ENCODE peak calls at places on chromosomes 7 and 10, in four cellular contexts. C is SK-N-SH, U is H1, J is K562. M is an unnamed sample.

GRCh38 chr10:6973904-6974303 is 393.8 kb upstream of the PRKCQ start:
- DNase-seq in U (no peak), C (no peak), J (no peak), M (no peak)

GRCh38 chr7:27176962-27177794 is 3.1 kb upstream of the HOXA10 start:
- DNase-seq in J (no peak), U (peak), C (no peak), M (no peak)

GRCh38 chr10:13882112-13882711 is 295.4 kb downstream of the PRPF18 start:
- DNase-seq in J (no peak), C (no peak), U (peak), M (no peak)

GRCh38 chr10:33094263-33095051 is 136.4 kb upstream of the ITGB1 start:
- DNase-seq in C (no peak), J (no peak), U (no peak), M (no peak)

GRCh38 chr10:89440262-89440661 is 25.9 kb downstream of the IFIT5 start:
- DNase-seq in C (no peak), U (no peak), J (no peak), M (no peak)

GRCh38 chr7:1536768-1537630 is 6.5 kb downstream of the MAFK start:
- DNase-seq in C (peak), J (peak), U (peak), M (peak)

GRCh38 chr10:62851449-62851848 is 35.3 kb upstream of the EGR2 start:
- DNase-seq in J (no peak), U (peak), C (no peak), M (peak)

GRCh38 chr10:132200344-132201110 is 13.8 kb downstream of the DPYSL4 start:
- DNase-seq in C (peak), U (no peak), J (no peak), M (no peak)

GRCh38 chr7:88219781-88220747 is at the start of gene SRI:
- DNase-seq in J (peak), C (peak), U (peak), M (peak)

GRCh38 chr7:47100148-47100547 is 481.8 kb downstream of the TNS3 start:
- DNase-seq in U (no peak), C (no peak), J (no peak), M (no peak)

GRCh38 chr7:98913612-98914011 is 35.3 kb downstream of the TRRAP start:
- DNase-seq in J (no peak), U (no peak), C (no peak), M (no peak)

GRCh38 chr7:77859343-77859742 is 60.8 kb downstream of the PHTF2 start:
- DNase-seq in J (no peak), C (no peak), U (no peak), M (no peak)

GRCh38 chr10:90751107-90751997 is 106.5 kb downstream of the HTR7 start:
- DNase-seq in C (peak), U (peak), J (peak), M (peak)

GRCh38 chr7:128801667-128802066 is 9.9 kb downstream of the CCDC136 start:
- DNase-seq in U (no peak), J (no peak), C (no peak), M (no peak)

GRCh38 chr7:45048748-45049147 is 40.0 kb downstream of the NACAD start:
- DNase-seq in C (no peak), U (no peak), J (no peak), M (no peak)

GRCh38 chr10:18321371-18321770 is 181.1 kb downstream of the CACNB2 start:
- DNase-seq in U (no peak), J (no peak), C (no peak), M (no peak)

GRCh38 chr10:103184615-103185014 is 8.5 kb downstream of the NT5C2 start:
- DNase-seq in J (no peak), C (no peak), U (no peak), M (no peak)

GRCh38 chr7:92259610-92260247 is 14.0 kb downstream of the ANKIB1 start:
- DNase-seq in C (no peak), J (no peak), U (no peak), M (no peak)

GRCh38 chr10:78780551-78780961 is 288.2 kb upstream of the ZMIZ1 start:
- DNase-seq in J (no peak), U (no peak), C (no peak), M (no peak)

GRCh38 chr7:75729851-75730274 is 8.9 kb downstream of the HIP1 start:
- DNase-seq in U (no peak), C (no peak), J (no peak), M (no peak)

GRCh38 chr7:157845203-157845810 is 508.5 kb downstream of the DNAJB6 start:
- DNase-seq in U (no peak), J (no peak), C (no peak), M (no peak)

GRCh38 chr10:26437637-26438461 is at the start of gene APBB1IP:
- DNase-seq in U (peak), C (no peak), J (no peak), M (peak)

GRCh38 chr7:107971613-107972012 is 31.3 kb downstream of the LAMB1 start:
- DNase-seq in U (no peak), J (no peak), C (no peak), M (no peak)

GRCh38 chr7:85160223-85160622 is 26.6 kb downstream of the SEMA3D start:
- DNase-seq in C (no peak), U (no peak), J (no peak), M (no peak)

GRCh38 chr10:109974509-109975191 is 33.1 kb upstream of the ADD3 start:
- DNase-seq in U (no peak), C (peak), J (no peak), M (no peak)

GRCh38 chr10:71920540-71921318 is 43.5 kb upstream of the CHST3 start:
- DNase-seq in C (no peak), J (no peak), U (no peak), M (no peak)

GRCh38 chr7:130366561-130366960 is 13.7 kb upstream of the CPA1 start:
- DNase-seq in C (no peak), U (no peak), J (no peak), M (no peak)

GRCh38 chr7:130364446-130364845 is 15.8 kb upstream of the CPA1 start:
- DNase-seq in C (no peak), J (no peak), U (no peak), M (no peak)

GRCh38 chr7:130365093-130365492 is 15.2 kb upstream of the CPA1 start:
- DNase-seq in J (no peak), C (no peak), U (no peak), M (no peak)

GRCh38 chr7:130367088-130367755 is 13.1 kb upstream of the CPA1 start:
- DNase-seq in C (no peak), U (no peak), J (peak), M (no peak)

DNA sequence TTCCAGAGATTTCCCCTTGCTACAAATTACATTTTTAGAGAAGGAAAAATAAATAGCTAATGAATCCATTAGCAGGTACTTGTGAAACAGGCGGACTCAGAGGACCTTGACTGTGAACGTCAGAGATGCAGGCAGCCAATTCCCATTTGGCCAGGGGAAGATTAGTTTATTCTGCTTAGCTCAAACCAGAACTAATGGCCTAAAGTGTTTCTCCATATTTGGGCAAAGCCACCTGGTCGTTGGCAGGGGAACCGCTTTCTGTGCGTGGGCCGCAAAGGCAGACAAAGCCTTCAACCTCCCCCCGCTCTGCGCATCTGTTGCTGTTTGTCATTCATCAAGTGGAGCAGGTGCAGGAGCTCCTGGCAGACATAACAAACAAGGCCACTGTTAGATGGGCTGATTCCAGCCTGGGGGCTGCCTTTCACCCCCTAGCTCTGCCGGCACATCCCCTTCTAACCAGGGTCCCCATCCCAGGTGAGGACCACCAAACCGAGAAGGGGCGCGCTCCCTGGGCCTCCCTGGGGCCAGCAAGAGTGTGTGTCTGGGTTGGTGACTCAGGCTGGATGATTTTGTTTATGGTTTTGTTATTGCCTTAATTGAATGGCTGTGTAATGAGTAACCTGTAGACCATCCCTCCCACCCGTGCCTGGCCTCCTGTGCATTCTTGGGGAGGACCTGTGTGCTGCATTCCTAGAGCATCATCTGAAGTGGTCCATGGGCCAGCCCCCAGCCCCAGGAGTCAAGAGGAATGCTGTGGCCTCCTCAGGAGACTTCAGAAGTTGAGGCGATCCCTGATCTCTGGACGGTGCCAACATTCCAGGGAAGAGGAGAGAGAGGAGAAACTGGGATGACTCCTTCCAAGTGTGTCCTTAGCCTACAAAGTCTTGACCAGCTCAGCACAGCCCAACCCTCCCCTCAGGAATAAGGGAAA is 14.5 kb upstream of the CPA1 start:
- DNase-seq in J (no peak), C (peak), U (no peak), M (peak)
- TF ChIP-seq TEAD4 in J (no peak), C (peak), U (no peak), M (no peak)

GRCh38 chr10:1242975-1243374 is 186.8 kb downstream of the WDR37 start:
- DNase-seq in U (no peak), J (no peak), C (no peak), M (no peak)

GRCh38 chr10:1241973-1242935 is 186.1 kb downstream of the WDR37 start:
- DNase-seq in C (no peak), J (no peak), U (no peak), M (no peak)

GRCh38 chr10:1243486-1244182 is 187.4 kb downstream of the WDR37 start:
- DNase-seq in C (peak), U (peak), J (peak), M (peak)

GRCh38 chr10:1241322-1241890 is 185.2 kb downstream of the WDR37 start:
- DNase-seq in C (no peak), J (no peak), U (no peak), M (no peak)

GRCh38 chr10:1244493-1244892 is 188.3 kb downstream of the WDR37 start:
- DNase-seq in J (no peak), U (no peak), C (no peak), M (no peak)
- TF ChIP-seq MAX in J (no peak), U (no peak), C (no peak), M (no peak)

GRCh38 chr10:1610986-1611770 is 126.1 kb downstream of the ADARB2 start:
- DNase-seq in U (no peak), J (no peak), C (no peak), M (no peak)

GRCh38 chr10:1609038-1609411 is 128.3 kb downstream of the ADARB2 start:
- DNase-seq in J (no peak), C (no peak), U (peak), M (no peak)

GRCh38 chr10:1608408-1609037 is 128.8 kb downstream of the ADARB2 start:
- DNase-seq in U (no peak), C (no peak), J (no peak), M (peak)

GRCh38 chr10:1607466-1607865 is 129.9 kb downstream of the ADARB2 start:
- DNase-seq in C (no peak), J (no peak), U (no peak), M (no peak)

DNA sequence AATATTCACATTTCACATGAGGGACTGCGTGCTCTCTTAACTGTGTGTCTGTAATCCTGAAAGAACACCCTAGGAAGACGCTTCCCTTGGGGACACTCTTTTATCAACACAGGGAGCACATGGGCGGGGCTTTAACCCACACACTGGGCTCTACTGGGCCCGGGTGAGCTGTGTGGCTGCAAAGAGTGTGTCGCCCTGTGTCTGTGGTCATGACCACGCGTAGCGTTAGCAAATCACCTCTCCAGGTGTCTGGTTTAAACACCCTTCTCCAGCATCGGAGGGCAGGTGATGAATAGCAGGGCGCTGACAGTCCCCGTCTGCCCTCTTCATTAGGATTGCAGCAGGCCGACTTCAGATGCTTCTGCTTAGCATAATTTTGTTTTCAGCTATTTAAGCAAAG is 127.7 kb downstream of the ADARB2 start:
- DNase-seq in C (no peak), U (no peak), J (no peak), M (no peak)
- TF ChIP-seq TEAD4 in C (no peak), U (no peak), J (no peak), M (no peak)

DNA sequence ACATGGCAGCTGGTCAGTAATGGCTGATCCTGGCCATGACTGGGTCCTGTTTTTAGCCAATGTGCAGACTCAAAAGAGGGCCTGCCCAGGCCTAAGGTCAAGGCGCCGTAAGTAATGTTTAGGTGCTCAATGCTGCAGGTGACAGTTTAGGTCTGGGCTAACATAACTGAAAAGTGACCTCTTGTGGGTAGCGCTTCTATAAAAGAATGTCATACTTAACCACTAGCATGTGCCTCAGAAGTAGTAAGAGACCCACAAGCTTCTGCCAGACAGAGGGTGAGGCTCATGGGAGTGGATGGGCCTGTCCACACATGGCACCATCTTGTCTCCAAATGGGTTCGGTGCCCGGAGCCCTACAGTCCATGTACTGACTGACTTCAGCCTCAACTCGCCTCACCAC is 90.5 kb upstream of the GSDME start:
- DNase-seq in J (no peak), C (no peak), U (no peak), M (no peak)
- TF ChIP-seq MAX in J (no peak), C (no peak), U (no peak), M (no peak)

GRCh38 chr10:80579849-80580645 is 42.3 kb downstream of the SH2D4B start:
- DNase-seq in C (no peak), J (no peak), U (no peak), M (no peak)

GRCh38 chr10:80582561-80582960 is 44.9 kb downstream of the SH2D4B start:
- DNase-seq in J (no peak), C (no peak), U (peak), M (no peak)

GRCh38 chr10:80581469-80581835 is 43.8 kb downstream of the SH2D4B start:
- DNase-seq in U (peak), C (no peak), J (no peak), M (no peak)

GRCh38 chr10:80579370-80579769 is 41.7 kb downstream of the SH2D4B start:
- DNase-seq in U (no peak), C (no peak), J (no peak), M (no peak)

GRCh38 chr10:80580811-80581468 is 43.2 kb downstream of the SH2D4B start:
- DNase-seq in C (no peak), U (no peak), J (no peak), M (no peak)
- TF ChIP-seq TEAD4 in C (no peak), U (no peak), J (no peak), M (no peak)

DNA sequence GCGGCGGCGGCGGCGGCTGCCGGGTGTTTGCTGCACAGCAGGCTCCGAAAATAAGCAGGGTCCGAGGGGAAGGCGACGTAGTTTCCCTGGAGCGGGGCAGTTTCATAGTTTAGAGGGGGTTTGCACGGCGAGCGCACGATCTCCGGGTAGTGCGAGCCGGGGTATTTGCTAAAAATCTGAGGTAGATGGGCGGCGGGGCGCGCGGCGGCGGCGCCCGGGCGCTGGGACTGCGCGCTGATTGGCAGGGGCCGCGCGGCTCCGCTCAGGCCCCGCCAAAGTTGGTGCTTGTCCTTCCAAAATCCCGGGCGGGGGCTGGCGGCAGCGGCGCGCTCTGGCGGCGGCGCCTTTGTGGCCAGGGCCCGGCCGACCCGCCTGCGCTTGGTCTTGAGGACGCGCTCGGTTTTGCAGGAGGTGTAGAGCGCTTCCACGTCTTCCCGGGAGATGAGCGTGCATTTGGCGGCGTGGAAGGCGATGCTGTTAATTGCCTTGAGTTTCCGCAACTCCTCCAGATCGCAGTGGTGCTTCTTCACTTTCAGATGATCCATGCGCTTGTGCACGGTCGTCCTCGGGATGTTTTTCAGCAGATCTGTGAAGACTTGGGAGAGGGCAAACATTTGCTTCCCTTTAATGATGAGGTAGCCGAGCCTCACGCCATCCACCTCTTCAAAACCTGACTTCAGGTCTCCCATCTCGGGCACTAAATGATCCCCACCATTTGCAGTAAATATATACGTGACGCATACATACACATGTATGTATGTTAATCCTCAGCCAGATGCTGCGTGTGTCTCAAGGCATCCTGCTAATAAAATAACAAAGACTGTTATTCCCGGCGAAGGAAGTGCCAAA is 8.1 kb downstream of the SKIDA1 start:
- DNase-seq in J (peak), C (peak), U (peak), M (peak)
- TF ChIP-seq MAX in J (peak), C (peak), U (no peak), M (no peak)

DNA sequence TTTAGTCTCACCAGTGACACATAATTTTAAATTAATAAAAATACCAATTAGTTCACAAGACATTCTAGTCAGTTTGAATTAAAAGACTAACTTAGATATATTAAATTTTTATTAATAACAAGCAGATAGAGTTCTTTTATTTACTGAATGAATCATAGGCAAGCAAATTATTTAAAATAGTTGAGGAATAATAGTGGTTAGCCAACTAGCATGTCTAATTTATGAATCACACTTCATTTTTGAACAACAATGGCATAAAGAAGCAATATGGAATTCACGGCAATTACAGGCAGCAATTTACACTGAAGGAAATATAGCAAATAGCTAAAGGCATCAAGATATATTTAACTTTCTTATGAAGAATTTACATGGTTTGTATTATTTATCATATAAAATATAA is 187.0 kb upstream of the SLC26A5 start:
- DNase-seq in C (no peak), J (no peak), U (no peak), M (no peak)
- TF ChIP-seq TEAD4 in C (peak), J (no peak), U (no peak), M (no peak)

M was measured in WTC11.